ENCODE peak calls at places on chromosomes 4 and X, in six cellular contexts. C is cardiac muscle cell, N is bronchial epithelial cell, A is upper lobe of right lung, Z is lower lobe of right lung, F is MM.1S. K is an unnamed sample.

GRCh38 chrX:38172596-38172995 is 48.1 kb downstream of the SRPX start:
- DNase-seq in C (no peak), N (peak), A (no peak), Z (no peak), F (no peak), K (no peak)

GRCh38 chrX:78314561-78314960 is 12.8 kb downstream of the CYSLTR1 start:
- DNase-seq in C (no peak), N (peak), A (no peak), Z (no peak), F (no peak), K (no peak)

GRCh38 chrX:77572322-77572721 is 125.1 kb downstream of the FGF16 start:
- DNase-seq in C (no peak), N (peak), A (no peak), Z (no peak), F (no peak), K (peak)

GRCh38 chr4:37453004-37453360 is 208.4 kb downstream of the NWD2 start:
- DNase-seq in C (peak), N (peak), A (no peak), Z (no peak), F (peak), K (peak)

GRCh38 chr4:88378691-88379559 is at the start of gene HERC6:
- DNase-seq in C (peak), N (peak), A (peak), Z (peak), F (peak), K (peak)

GRCh38 chr4:93147524-93148212 is 680.9 kb upstream of the ATOH1 start:
- DNase-seq in C (no peak), N (no peak), A (no peak), Z (no peak), F (no peak), K (no peak)

GRCh38 chrX:2391869-2392606 is 108.7 kb downstream of the DHRSX start:
- DNase-seq in C (no peak), N (peak), A (no peak), Z (no peak), F (no peak), K (peak)

GRCh38 chrX:48514868-48515460 is 6.2 kb downstream of the PORCN start:
- DNase-seq in C (no peak), N (no peak), A (no peak), Z (no peak), F (no peak), K (no peak)

GRCh38 chr4:25043548-25043947 is 12.8 kb upstream of the LGI2 start:
- DNase-seq in C (no peak), N (no peak), A (peak), Z (peak), F (no peak), K (no peak)
- H3K4me3 ChIP-seq in C (no peak), N (no peak), A (no peak), Z (no peak), F (no peak), K (no peak)

GRCh38 chrX:40371376-40371775 is 209.4 kb upstream of the ATP6AP2 start:
- DNase-seq in C (no peak), N (no peak), A (no peak), Z (no peak), F (no peak), K (no peak)

GRCh38 chrX:40368611-40369061 is 212.1 kb upstream of the ATP6AP2 start:
- DNase-seq in C (no peak), N (no peak), A (no peak), Z (no peak), F (no peak), K (no peak)

GRCh38 chrX:40366661-40367060 is 214.1 kb upstream of the ATP6AP2 start:
- DNase-seq in C (no peak), N (no peak), A (no peak), Z (no peak), F (no peak), K (no peak)
- TF ChIP-seq CTCF in C (no peak), N (no peak), A (no peak), Z (no peak), F (no peak), K (no peak)

DNA sequence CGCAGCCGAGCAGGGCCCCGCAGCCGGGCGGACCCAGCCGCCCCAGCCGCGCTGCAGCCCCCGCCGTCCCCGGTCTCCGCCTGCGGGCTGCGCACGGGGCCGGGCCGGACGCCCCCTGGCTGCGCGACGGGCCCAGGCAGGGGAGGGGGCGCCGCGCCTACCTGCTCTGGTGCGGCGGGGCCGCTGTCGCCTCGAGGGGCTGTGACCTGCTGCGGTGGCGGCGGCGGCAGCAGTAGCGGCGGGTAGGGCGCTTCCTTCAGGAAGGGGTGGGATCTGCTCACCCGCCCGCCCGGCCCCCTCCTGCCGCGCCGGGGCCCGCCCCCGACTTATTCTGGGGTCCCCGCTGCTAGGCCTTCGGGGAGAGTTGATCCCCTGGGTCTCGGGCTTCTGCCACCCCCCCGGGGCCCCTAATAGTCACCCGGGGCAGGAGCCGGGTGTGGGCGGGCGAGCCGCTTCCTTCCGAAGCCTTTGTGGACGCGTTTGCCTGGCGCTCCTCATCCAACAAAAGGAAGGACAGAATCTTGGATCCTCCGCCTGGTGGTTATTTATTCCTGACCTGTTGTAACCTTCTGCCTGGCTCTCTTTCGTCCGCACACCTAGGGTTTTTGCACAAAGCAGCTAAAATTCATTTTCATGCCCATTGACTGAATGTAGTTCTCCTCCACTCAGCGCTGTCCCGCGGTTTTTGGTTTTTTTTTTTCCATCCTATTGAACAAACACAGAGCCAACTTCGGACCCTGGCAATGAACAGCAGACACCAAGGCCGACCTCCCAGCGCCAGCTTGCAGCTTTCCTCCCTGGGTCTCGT is at the start of gene TMEM150C:
- DNase-seq in C (peak), N (peak), A (no peak), Z (no peak), F (no peak), K (peak)
- H3K4me3 ChIP-seq in C (peak), N (peak), A (peak), Z (peak), F (no peak), K (peak)

DNA sequence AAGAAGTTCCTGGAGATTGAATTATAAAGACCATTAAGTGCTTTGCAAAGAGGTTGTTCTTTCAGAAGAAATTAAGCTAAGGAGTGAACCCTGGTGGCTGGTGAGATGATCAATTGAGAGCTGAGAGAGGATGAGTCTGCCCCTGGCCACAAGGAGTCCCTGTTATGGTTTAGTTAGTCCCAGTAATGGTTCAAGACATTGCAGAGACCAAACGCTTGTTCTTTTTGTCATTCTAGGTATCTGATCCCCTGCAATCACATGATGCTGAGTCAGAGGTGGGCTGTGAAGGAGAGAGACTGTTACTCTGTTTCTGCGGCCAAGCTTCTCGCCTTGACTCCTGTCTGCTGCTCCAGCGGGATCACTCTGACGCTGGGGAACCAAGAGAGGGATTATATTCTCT is 114.5 kb downstream of the GATB start:
- DNase-seq in C (no peak), N (no peak), A (no peak), Z (no peak), F (no peak), K (no peak)
- TF ChIP-seq CTCF in C (peak), N (no peak), A (no peak), Z (no peak), F (no peak), K (no peak)